ENCODE peak calls at places on chromosomes 11 and 22, in five cellular contexts. E, Y, S, T and K are unnamed samples.

GRCh38 chr22:37626144-37626543 is 13.3 kb upstream of the SH3BP1 start:
- DNase-seq in E (no peak), Y (no peak), S (no peak), T (no peak), K (no peak)

GRCh38 chr11:82890941-82891340 is 9.3 kb downstream of the PRCP start:
- DNase-seq in E (no peak), Y (no peak), S (no peak), T (no peak), K (no peak)

GRCh38 chr22:40633036-40633435 is 3.5 kb downstream of the MRTFA start:
- DNase-seq in E (no peak), Y (no peak), S (no peak), T (no peak), K (no peak)

GRCh38 chr11:57399221-57399620 is 8.8 kb upstream of the PRG2 start:
- DNase-seq in E (peak), Y (no peak), S (no peak), T (no peak), K (no peak)

GRCh38 chr11:72969894-72970335 is 155.7 kb downstream of the ATG16L2 start:
- DNase-seq in E (peak), Y (no peak), S (no peak), T (no peak), K (no peak)

GRCh38 chr11:65593518-65594414 is 1.8 kb downstream of the KCNK7 start:
- DNase-seq in E (peak), Y (peak), S (no peak), T (no peak), K (no peak)

GRCh38 chr11:68683086-68683951 is 1.0 kb upstream of the GAL start:
- DNase-seq in E (no peak), Y (no peak), S (no peak), T (no peak), K (no peak)

GRCh38 chr11:134233729-134234179 is 9.3 kb downstream of the VPS26B start:
- DNase-seq in E (no peak), Y (no peak), S (no peak), T (no peak), K (no peak)

GRCh38 chr11:66857927-66858185 is 992 bp downstream of the LRFN4 start:
- DNase-seq in E (no peak), Y (no peak), S (no peak), T (no peak), K (no peak)

GRCh38 chr11:128324531-128325141 is 262.7 kb downstream of the ETS1 start:
- DNase-seq in E (no peak), Y (no peak), S (peak), T (no peak), K (no peak)